ENCODE peak calls at places on chromosomes 2 and 18, in five cellular contexts. Z is HCT116, W is HepG2, L is GM12878, A is K562. M is an unnamed sample.

GRCh38 chr2:230418341-230419016 is 2.5 kb downstream of the SP100 start:
- DNase-seq in Z (no peak), W (no peak), L (no peak), A (peak), M (no peak)

GRCh38 chr18:79747156-79747845 is 50.4 kb upstream of the KCNG2 start:
- DNase-seq in Z (no peak), W (no peak), L (no peak), A (no peak), M (no peak)

GRCh38 chr2:237309011-237309410 is 105.0 kb downstream of the COL6A3 start:
- DNase-seq in Z (no peak), W (no peak), L (no peak), A (no peak), M (no peak)

GRCh38 chr2:130341562-130342019 is 1.1 kb upstream of the IMP4 start:
- DNase-seq in Z (no peak), W (no peak), L (no peak), A (peak), M (no peak)

GRCh38 chr18:34978533-34978893 is 62.7 kb upstream of the MAPRE2 start:
- DNase-seq in Z (no peak), W (no peak), L (no peak), A (no peak), M (no peak)

GRCh38 chr2:119549236-119549635 is 5.0 kb downstream of the CFAP221 start:
- DNase-seq in Z (no peak), W (no peak), L (no peak), A (no peak), M (peak)

GRCh38 chr2:186440506-186440905 is 45.6 kb upstream of the ZC3H15 start:
- DNase-seq in Z (no peak), W (no peak), L (no peak), A (no peak), M (no peak)

GRCh38 chr2:138841459-138841858 is 61.3 kb upstream of the NXPH2 start:
- DNase-seq in Z (no peak), W (no peak), L (no peak), A (no peak), M (no peak)

GRCh38 chr18:46320928-46321855 is 217.0 kb downstream of the HAUS1 start:
- DNase-seq in Z (no peak), W (no peak), L (no peak), A (no peak), M (no peak)

GRCh38 chr2:131413785-131414184 is 49.8 kb upstream of the RAB6D start:
- DNase-seq in Z (no peak), W (no peak), L (no peak), A (no peak), M (no peak)

GRCh38 chr2:192044496-192044895 is 150.2 kb downstream of the TMEFF2 start:
- DNase-seq in Z (no peak), W (no peak), L (no peak), A (no peak), M (no peak)
- TF ChIP-seq ZBTB33 in Z (no peak), W (no peak), L (no peak), A (no peak), M (no peak)

DNA sequence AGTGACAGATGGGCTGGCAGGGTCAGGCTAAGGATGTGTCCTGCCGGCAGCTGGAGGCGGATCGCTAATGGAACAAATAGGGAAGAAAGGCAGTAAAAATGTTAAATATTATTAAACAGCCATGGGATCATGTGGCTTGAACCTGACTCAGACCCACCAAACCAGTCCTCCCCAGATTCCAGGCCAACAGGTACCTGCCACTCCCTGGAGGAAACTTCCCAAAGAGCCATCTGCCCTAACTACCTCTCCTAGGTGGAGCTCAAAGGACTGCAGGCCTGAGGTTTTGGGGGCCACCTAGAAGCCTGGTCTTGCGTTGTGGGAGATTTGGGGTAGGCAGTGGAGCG is 34.3 kb downstream of the CIB4 start:
- DNase-seq in Z (peak), W (no peak), L (no peak), A (no peak), M (no peak)
- TF ChIP-seq ZBTB33 in Z (no peak), W (no peak), L (no peak), A (no peak), M (no peak)

GRCh38 chr2:30914456-30914855 is 107.2 kb upstream of the CAPN13 start:
- DNase-seq in Z (no peak), W (no peak), L (no peak), A (no peak), M (no peak)
- TF ChIP-seq ZBTB33 in Z (no peak), W (no peak), L (no peak), A (no peak), M (no peak)

DNA sequence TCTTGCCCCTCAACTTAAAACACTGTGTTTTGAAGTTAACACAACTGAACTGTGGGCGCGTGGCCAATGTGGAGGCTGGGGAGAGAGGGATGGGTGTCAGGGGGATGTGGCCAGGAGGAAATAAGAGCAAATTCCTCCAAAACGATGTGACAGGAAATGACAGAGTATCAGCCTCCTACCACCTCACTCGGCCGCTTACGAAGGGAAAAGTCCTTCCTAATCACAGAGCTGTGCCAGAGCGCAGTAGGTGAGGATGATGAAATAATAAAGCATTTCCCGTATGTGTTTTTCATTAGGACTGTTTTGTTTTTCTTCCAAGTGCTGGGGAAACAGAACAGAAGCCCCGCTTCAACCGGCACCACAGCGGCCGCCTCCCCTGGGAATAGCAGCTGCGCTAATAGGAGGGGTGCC is 440.3 kb downstream of the MTX2 start:
- DNase-seq in Z (no peak), W (no peak), L (no peak), A (no peak), M (no peak)
- TF ChIP-seq ZBTB33 in Z (no peak), W (no peak), L (no peak), A (no peak), M (no peak)

DNA sequence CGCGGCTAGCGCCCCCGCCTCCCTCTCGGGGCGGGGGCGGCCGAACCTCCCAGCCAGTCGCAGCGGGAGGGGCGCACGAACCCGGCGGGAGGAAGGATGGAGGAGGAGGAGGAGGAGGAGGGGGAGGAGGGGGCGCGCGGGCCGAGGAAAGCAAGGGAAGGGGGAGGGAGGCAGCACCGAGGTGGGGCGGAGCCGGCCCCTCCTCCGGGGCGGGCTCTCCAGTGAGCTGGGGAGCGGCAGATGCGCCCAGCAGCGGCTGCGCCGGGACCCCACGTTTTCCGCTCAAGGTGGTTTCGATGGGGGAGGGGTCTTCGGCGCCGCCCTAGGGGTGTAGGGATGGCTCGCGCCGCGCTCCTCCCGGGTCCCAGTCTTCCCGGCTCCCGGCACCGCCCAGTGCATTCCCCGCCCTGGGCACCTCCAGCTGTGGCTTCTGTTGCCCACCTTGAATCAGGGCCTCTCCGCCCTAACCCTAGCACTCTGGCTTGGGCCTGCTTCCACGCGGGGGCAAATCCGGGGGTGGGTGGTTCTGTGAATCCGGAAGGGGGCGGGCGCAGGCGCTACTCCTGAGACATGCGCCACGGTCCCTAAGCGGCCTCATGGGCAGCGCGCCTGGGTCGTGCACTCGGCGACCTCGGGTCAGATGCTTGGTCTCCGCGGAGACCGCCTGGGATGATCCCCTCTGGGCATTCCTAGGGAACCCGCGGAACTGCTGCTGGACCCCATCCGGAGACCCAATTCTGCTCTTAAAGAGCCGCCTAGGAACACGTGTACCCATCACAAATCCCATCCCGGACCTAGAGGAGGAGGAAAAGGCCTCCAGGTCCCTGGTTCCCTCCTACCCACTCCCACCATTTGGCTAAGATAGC is at the start of gene FBXO41:
- DNase-seq in Z (no peak), W (peak), L (peak), A (peak), M (peak)
- TF ChIP-seq ZBTB33 in Z (no peak), W (no peak), L (no peak), A (no peak), M (no peak)

DNA sequence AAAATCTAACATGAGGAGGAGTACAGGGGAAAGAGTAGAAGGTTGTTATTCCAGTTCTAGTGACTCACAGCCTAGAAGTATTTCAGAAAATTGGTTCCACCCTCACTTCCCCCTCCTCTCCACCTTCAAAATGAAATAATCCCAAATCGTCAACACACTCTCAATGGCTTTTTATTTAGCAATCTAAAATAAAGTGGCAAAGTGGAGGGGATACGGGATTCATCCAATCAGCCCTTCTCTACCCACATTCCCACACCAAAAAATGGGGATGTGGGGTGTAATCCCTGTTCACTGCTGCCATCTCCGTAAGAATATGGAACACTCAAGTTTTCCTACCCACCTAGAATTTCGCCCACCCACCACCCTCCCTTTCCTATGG is 987 bp downstream of the NCKAP1 start:
- DNase-seq in Z (peak), W (peak), L (no peak), A (no peak), M (no peak)
- TF ChIP-seq ZBTB33 in Z (no peak), W (no peak), L (no peak), A (no peak), M (no peak)

GRCh38 chr18:42112657-42113420 is 157.8 kb downstream of the PIK3C3 start:
- DNase-seq in Z (no peak), W (peak), L (no peak), A (no peak), M (no peak)

GRCh38 chr18:42114310-42114943 is 159.4 kb downstream of the PIK3C3 start:
- DNase-seq in Z (peak), W (peak), L (peak), A (peak), M (peak)

GRCh38 chr18:42108071-42108470 is 153.0 kb downstream of the PIK3C3 start:
- DNase-seq in Z (no peak), W (no peak), L (no peak), A (no peak), M (no peak)

DNA sequence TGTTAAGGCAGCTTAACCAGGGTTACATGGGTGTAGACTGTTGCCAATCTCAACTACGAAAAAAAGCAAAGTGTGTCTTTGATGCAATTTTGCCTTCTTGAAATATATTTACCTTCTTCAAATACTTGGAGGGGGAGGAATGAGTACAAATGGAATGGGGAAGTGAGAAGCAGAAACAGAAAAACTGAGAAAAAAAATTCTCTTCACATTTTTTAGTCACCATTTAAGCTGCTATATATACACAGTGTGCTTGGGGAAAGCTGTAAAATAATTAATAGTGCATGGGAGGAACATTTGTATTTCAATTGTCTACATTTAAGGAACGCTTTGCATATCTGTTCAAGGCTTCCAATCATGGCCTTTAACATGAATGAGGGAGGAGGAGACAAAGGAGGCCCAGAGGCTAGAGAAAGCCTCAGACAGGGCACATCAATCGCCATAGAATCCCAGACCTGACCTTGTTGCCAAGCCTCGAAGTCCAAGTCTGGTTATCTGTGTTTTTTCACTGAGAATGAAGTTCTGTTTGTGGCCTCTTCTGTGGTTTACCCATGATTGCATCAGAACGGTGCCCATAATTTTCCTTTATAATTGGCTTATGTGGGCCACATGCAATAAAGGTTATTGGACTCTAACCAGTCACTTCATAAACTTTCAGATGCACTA is 158.6 kb downstream of the PIK3C3 start:
- DNase-seq in Z (no peak), W (peak), L (no peak), A (no peak), M (no peak)
- TF ChIP-seq ZBTB33 in Z (no peak), W (no peak), L (no peak), A (no peak), M (no peak)

DNA sequence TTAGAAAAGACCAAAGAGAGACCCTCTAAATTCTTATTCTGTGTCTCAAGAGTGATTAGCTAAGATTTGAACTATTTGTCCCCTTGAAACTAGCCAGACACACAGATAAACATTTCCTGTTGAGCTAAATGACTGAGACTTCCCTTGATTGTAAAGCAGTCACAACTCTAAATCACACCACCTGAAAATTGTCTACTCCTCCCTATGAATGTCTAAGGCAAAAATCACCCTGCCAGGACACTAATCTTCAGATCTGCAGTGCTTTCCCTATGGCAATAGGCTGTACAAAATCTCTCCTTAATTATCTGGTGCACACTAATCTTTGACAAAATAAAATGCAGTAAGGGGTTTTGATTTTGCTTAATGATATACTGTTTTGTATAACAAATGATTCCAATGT is 200.4 kb upstream of the GULP1 start:
- DNase-seq in Z (no peak), W (no peak), L (no peak), A (no peak), M (no peak)
- TF ChIP-seq ZBTB33 in Z (no peak), W (no peak), L (no peak), A (no peak), M (no peak)

M was measured in SK-N-SH.